ENCODE peak calls at places on chromosomes 4 and X, in four cellular contexts. U is HepG2, P is upper lobe of right lung, T is SJSA1. G is an unnamed sample. For H3K4me1 and H3K36me3, the result is how much of the 10 kb centered on the place peaks cover.

GRCh38 chr4:86451560-86452322 is 91.9 kb upstream of the MAPK10 start:
- DNase-seq in U (no peak), P (no peak), T (peak), G (no peak)

GRCh38 chr4:39732728-39733127 is 34.8 kb downstream of the UBE2K start:
- DNase-seq in U (no peak), P (no peak), T (no peak), G (no peak)

GRCh38 chr4:68869274-68869773 is 53.5 kb downstream of the UGT2B10 start:
- DNase-seq in U (no peak), P (no peak), T (no peak), G (no peak)

GRCh38 chrX:349702-350101 is 31.1 kb upstream of the GTPBP6 start:
- DNase-seq in U (no peak), P (peak), T (no peak), G (no peak)

GRCh38 chrX:132218100-132218807 is 993 bp downstream of the RAP2C start:
- DNase-seq in U (peak), P (peak), T (peak), G (peak)

GRCh38 chrX:137119049-137119448 is 85.3 kb upstream of the GPR101 start:
- DNase-seq in U (no peak), P (no peak), T (no peak), G (no peak)

GRCh38 chr4:128517739-128518510 is 230.3 kb upstream of the PGRMC2 start:
- DNase-seq in U (peak), P (no peak), T (peak), G (no peak)

GRCh38 chr4:2259036-2259540 is 2.8 kb downstream of the MXD4 start:
- DNase-seq in U (no peak), P (peak), T (no peak), G (peak)

GRCh38 chrX:49271341-49271740 is 1.7 kb downstream of the PPP1R3F start:
- DNase-seq in U (no peak), P (no peak), T (no peak), G (no peak)

GRCh38 chrX:86171366-86171765 is 23.1 kb downstream of the DACH2 start:
- DNase-seq in U (peak), P (no peak), T (no peak), G (no peak)

GRCh38 chr4:76058888-76059426 is 15.6 kb upstream of the ART3 start:
- DNase-seq in U (peak), P (no peak), T (no peak), G (no peak)

GRCh38 chrX:119240356-119240755 is 4.3 kb downstream of the PGRMC1 start:
- DNase-seq in U (no peak), P (no peak), T (no peak), G (no peak)

GRCh38 chr4:73067971-73068394 is 1.5 kb downstream of the COX18 start:
- DNase-seq in U (no peak), P (no peak), T (no peak), G (no peak)

GRCh38 chr4:57655342-57655741 is 545.2 kb upstream of the IGFBP7 start:
- DNase-seq in U (no peak), P (no peak), T (no peak), G (no peak)

GRCh38 chr4:74968456-74969164 is 35.7 kb downstream of the PARM1 start:
- DNase-seq in U (no peak), P (no peak), T (no peak), G (no peak)

GRCh38 chr4:29304595-29304994 is 1415.6 kb upstream of the PCDH7 start:
- DNase-seq in U (no peak), P (no peak), T (no peak), G (no peak)

GRCh38 chrX:129678176-129678880 is 23.6 kb upstream of the APLN start:
- DNase-seq in U (no peak), P (peak), T (peak), G (peak)

GRCh38 chrX:71578253-71579135 is at the start of gene GCNA:
- DNase-seq in U (no peak), P (no peak), T (no peak), G (peak)

GRCh38 chr4:189787216-189788031 is 153.2 kb upstream of the FRG1 start:
- DNase-seq in U (no peak), P (no peak), T (no peak), G (no peak)

GRCh38 chr4:41110050-41110449 is 104.3 kb downstream of the APBB2 start:
- DNase-seq in U (no peak), P (no peak), T (no peak), G (no peak)

GRCh38 chrX:71107762-71108360 is 1.3 kb upstream of the CXorf65 start:
- DNase-seq in U (no peak), P (no peak), T (no peak), G (peak)

GRCh38 chrX:65821721-65822496 is 154.5 kb downstream of the MSN start:
- DNase-seq in U (no peak), P (peak), T (no peak), G (peak)

GRCh38 chr4:122010610-122011009 is 58.8 kb upstream of the TRPC3 start:
- DNase-seq in U (no peak), P (no peak), T (peak), G (no peak)

GRCh38 chr4:184350964-184351363 is 123.4 kb downstream of the IRF2 start:
- DNase-seq in U (no peak), P (no peak), T (no peak), G (no peak)
- H3K4me1 ChIP-seq in U (half or more), P (under half), T (under half), G (under half)

GRCh38 chr4:161948026-161948770 is 215.6 kb downstream of the FSTL5 start:
- DNase-seq in U (no peak), P (no peak), T (no peak), G (no peak)
- H3K36me3 ChIP-seq in U (under half), P (under half), T (under half), G (under half)

DNA sequence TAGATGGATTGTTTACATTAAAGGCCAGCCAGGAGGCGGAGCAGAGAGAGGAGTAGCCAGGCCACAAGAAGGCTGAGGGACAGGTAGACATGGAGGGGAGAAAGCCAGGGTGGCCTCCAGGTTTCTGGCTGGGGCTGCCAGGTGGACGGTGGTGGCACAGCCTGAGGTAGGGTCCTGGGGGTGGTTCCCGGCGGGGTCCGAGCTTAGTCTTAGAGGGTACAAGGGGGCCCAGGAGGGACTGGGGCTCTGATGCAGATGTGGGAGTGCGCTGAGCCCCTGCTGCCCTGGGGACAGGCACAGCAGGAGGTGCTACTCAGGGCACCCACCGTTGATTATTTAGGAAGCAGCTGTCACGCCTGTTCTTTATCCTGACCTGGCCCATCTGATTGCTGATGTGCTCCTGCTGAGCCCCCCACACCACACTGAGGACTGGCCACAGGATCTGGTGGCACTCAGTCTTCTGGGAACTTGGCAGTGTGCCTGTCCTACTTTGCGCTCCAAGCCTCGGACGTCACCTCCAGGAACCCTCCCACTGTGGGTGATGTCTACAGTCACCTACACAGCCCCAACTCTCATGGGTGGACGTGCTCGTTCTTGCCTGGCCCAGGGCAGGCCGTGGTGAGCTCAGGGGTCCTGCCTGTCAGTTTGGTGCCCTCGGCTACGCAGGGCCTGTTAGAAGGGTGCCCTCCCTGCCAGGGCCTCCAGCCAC is 11.9 kb downstream of the WFS1 start:
- DNase-seq in U (no peak), P (no peak), T (no peak), G (no peak)
- H3K4me1 ChIP-seq in U (under half), P (under half), T (under half), G (under half)

GRCh38 chr4:714087-714486 is 8.5 kb downstream of the PCGF3 start:
- DNase-seq in U (no peak), P (no peak), T (no peak), G (no peak)

GRCh38 chr4:710116-710515 is 4.5 kb downstream of the PCGF3 start:
- DNase-seq in U (no peak), P (no peak), T (no peak), G (no peak)

GRCh38 chr4:710916-711315 is 5.3 kb downstream of the PCGF3 start:
- DNase-seq in U (no peak), P (no peak), T (no peak), G (no peak)

GRCh38 chr4:712093-712492 is 6.5 kb downstream of the PCGF3 start:
- DNase-seq in U (no peak), P (no peak), T (no peak), G (no peak)

DNA sequence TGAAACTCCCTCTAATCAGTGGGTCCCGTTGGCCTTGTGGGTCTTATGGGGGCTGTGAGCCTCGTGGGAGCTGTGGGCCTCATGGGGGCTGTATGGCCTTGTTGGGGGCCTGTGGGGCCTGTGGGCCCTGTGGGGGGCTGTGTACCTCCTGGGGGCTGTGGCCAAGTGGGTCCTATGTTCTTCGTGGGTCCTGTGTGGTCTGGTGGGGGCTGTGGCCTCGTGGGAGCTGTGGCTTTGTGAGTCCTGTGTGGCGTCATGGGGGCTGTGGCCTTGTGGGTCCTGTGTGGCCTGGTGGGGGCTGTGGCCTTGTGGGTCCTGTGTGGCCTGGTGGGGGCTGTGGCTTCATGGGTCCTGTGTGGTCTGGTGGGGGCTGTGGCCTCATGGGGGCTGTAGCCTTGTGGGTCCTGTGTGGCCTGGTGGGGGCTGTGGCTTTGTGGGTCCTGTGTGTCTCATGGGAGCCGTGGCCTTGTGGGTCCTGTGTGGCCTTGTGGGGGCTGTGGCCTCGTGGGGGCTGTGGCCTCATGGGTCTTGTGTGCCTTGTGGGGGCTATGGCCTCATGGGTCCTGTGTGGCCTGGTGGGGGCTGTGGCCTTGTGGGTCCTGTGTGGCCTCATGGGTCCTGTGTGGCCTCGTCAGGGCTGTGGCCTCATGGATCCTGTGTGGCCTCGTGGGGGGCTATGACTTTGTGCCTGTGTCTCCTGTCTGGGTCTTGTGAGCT is 7.4 kb downstream of the PCGF3 start:
- DNase-seq in U (no peak), P (no peak), T (no peak), G (no peak)
- H3K36me3 ChIP-seq in U (under half), P (under half), T (under half), G (under half)

GRCh38 chrX:16125520-16126149 is 2.3 kb downstream of the GRPR start:
- DNase-seq in U (no peak), P (no peak), T (no peak), G (no peak)

GRCh38 chrX:16136080-16136479 is 12.7 kb downstream of the GRPR start:
- DNase-seq in U (no peak), P (no peak), T (no peak), G (no peak)

DNA sequence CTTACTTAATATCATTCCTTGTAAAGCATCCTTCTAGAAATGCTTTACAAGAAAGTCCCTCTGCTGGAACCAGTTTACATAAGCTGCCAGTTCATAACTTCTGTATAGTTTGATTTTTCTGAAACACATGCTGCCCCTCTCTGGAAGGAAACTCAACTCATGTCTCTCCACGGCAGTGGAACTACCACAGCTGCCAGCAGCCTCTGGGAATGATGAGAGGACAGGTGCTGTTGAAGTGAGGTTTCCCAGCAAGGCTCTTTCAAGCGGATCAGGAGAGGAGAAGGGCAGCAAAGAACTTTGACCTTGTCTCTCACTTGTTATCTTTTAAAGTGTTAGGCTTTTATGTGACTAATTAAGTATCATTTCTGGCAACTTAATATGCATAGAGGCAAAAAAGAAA is 7.3 kb downstream of the GRPR start:
- DNase-seq in U (no peak), P (no peak), T (no peak), G (no peak)
- H3K4me1 ChIP-seq in U (under half), P (under half), T (under half), G (under half)

GRCh38 chr4:24551492-24552330 is 32.6 kb downstream of the DHX15 start:
- DNase-seq in U (no peak), P (no peak), T (no peak), G (no peak)
- H3K36me3 ChIP-seq in U (under half), P (half or more), T (under half), G (under half)